ENCODE peak calls at places on chromosomes 6 and 20, in four cellular contexts. One of them, this sample, is unnamed.

GRCh38 chr6:166097914-166098522 is 69.6 kb downstream of the TBXT start:
- DNase-seq in activated naive CD4-positive, alpha-beta T cell treated with anti-CD3 and anti-CD28 coated beads, Interleukin-2, amount 10 ng/mL, durations not matched to agents 7 days and 5 days: peak; percentile 60
- DNase-seq in NCI-H1694: no peak
- DNase-seq in spleen: peak; percentile 82
- DNase-seq in this sample: peak; percentile 44

GRCh38 chr6:18011287-18011686 is 23.9 kb upstream of the KIF13A start:
- DNase-seq in activated naive CD4-positive, alpha-beta T cell treated with anti-CD3 and anti-CD28 coated beads, Interleukin-2, amount 10 ng/mL, durations not matched to agents 7 days and 5 days: no peak
- DNase-seq in NCI-H1694: no peak
- DNase-seq in spleen: no peak
- DNase-seq in this sample: no peak

GRCh38 chr6:40322336-40322735 is 264.8 kb downstream of the LRFN2 start:
- DNase-seq in activated naive CD4-positive, alpha-beta T cell treated with anti-CD3 and anti-CD28 coated beads, Interleukin-2, amount 10 ng/mL, durations not matched to agents 7 days and 5 days: no peak
- DNase-seq in NCI-H1694: no peak
- DNase-seq in spleen: no peak
- DNase-seq in this sample: no peak

GRCh38 chr6:150208606-150209352 is 65.9 kb downstream of the PPP1R14C start:
- DNase-seq in activated naive CD4-positive, alpha-beta T cell treated with anti-CD3 and anti-CD28 coated beads, Interleukin-2, amount 10 ng/mL, durations not matched to agents 7 days and 5 days: no peak
- DNase-seq in NCI-H1694: no peak
- DNase-seq in spleen: no peak
- DNase-seq in this sample: no peak

GRCh38 chr6:119871520-119871919 is 522.0 kb upstream of the MAN1A1 start:
- DNase-seq in activated naive CD4-positive, alpha-beta T cell treated with anti-CD3 and anti-CD28 coated beads, Interleukin-2, amount 10 ng/mL, durations not matched to agents 7 days and 5 days: no peak
- DNase-seq in NCI-H1694: no peak
- DNase-seq in spleen: no peak
- DNase-seq in this sample: no peak

GRCh38 chr6:43159599-43159998 is 11.5 kb upstream of the SRF start:
- DNase-seq in activated naive CD4-positive, alpha-beta T cell treated with anti-CD3 and anti-CD28 coated beads, Interleukin-2, amount 10 ng/mL, durations not matched to agents 7 days and 5 days: no peak
- DNase-seq in NCI-H1694: no peak
- DNase-seq in spleen: no peak
- DNase-seq in this sample: no peak

GRCh38 chr6:33118525-33119123 is 42.8 kb downstream of the HLA-DPB1 start:
- DNase-seq in activated naive CD4-positive, alpha-beta T cell treated with anti-CD3 and anti-CD28 coated beads, Interleukin-2, amount 10 ng/mL, durations not matched to agents 7 days and 5 days: no peak
- DNase-seq in NCI-H1694: peak; percentile 45
- DNase-seq in spleen: no peak
- DNase-seq in this sample: no peak

GRCh38 chr20:50982372-50982771 is 23.8 kb downstream of the MOCS3 start:
- DNase-seq in activated naive CD4-positive, alpha-beta T cell treated with anti-CD3 and anti-CD28 coated beads, Interleukin-2, amount 10 ng/mL, durations not matched to agents 7 days and 5 days: no peak
- DNase-seq in NCI-H1694: no peak
- DNase-seq in spleen: no peak
- DNase-seq in this sample: no peak

GRCh38 chr6:36631326-36632046 is 37.3 kb downstream of the SRSF3 start:
- DNase-seq in activated naive CD4-positive, alpha-beta T cell treated with anti-CD3 and anti-CD28 coated beads, Interleukin-2, amount 10 ng/mL, durations not matched to agents 7 days and 5 days: no peak
- DNase-seq in NCI-H1694: no peak
- DNase-seq in spleen: peak; percentile 52
- DNase-seq in this sample: no peak

GRCh38 chr6:30483677-30484279 is 5.5 kb upstream of the HLA-E start:
- DNase-seq in activated naive CD4-positive, alpha-beta T cell treated with anti-CD3 and anti-CD28 coated beads, Interleukin-2, amount 10 ng/mL, durations not matched to agents 7 days and 5 days: no peak
- DNase-seq in NCI-H1694: no peak
- DNase-seq in spleen: no peak
- DNase-seq in this sample: no peak

GRCh38 chr6:73180718-73181619 is 44.3 kb downstream of the KHDC1L start:
- DNase-seq in activated naive CD4-positive, alpha-beta T cell treated with anti-CD3 and anti-CD28 coated beads, Interleukin-2, amount 10 ng/mL, durations not matched to agents 7 days and 5 days: peak; percentile 25
- DNase-seq in NCI-H1694: peak; percentile 84
- DNase-seq in spleen: no peak
- DNase-seq in this sample: no peak

GRCh38 chr20:62765021-62765420 is 31.3 kb upstream of the MRGBP start:
- DNase-seq in activated naive CD4-positive, alpha-beta T cell treated with anti-CD3 and anti-CD28 coated beads, Interleukin-2, amount 10 ng/mL, durations not matched to agents 7 days and 5 days: no peak
- DNase-seq in NCI-H1694: no peak
- DNase-seq in spleen: no peak
- DNase-seq in this sample: no peak

GRCh38 chr6:89596056-89596455 is 42.5 kb downstream of the LYRM2 start:
- DNase-seq in activated naive CD4-positive, alpha-beta T cell treated with anti-CD3 and anti-CD28 coated beads, Interleukin-2, amount 10 ng/mL, durations not matched to agents 7 days and 5 days: peak; percentile 48
- DNase-seq in NCI-H1694: no peak
- DNase-seq in spleen: no peak
- DNase-seq in this sample: peak; percentile 31

GRCh38 chr20:3102575-3103368 is 18.2 kb upstream of the AVP start:
- DNase-seq in activated naive CD4-positive, alpha-beta T cell treated with anti-CD3 and anti-CD28 coated beads, Interleukin-2, amount 10 ng/mL, durations not matched to agents 7 days and 5 days: no peak
- DNase-seq in NCI-H1694: no peak
- DNase-seq in spleen: no peak
- DNase-seq in this sample: no peak

GRCh38 chr6:18138906-18139305 is 16.0 kb downstream of the TPMT start:
- DNase-seq in activated naive CD4-positive, alpha-beta T cell treated with anti-CD3 and anti-CD28 coated beads, Interleukin-2, amount 10 ng/mL, durations not matched to agents 7 days and 5 days: no peak
- DNase-seq in NCI-H1694: no peak
- DNase-seq in spleen: no peak
- DNase-seq in this sample: no peak

GRCh38 chr20:58473818-58474425 is 41.3 kb downstream of the APCDD1L start:
- DNase-seq in activated naive CD4-positive, alpha-beta T cell treated with anti-CD3 and anti-CD28 coated beads, Interleukin-2, amount 10 ng/mL, durations not matched to agents 7 days and 5 days: no peak
- DNase-seq in NCI-H1694: no peak
- DNase-seq in spleen: no peak
- DNase-seq in this sample: no peak

GRCh38 chr6:133241901-133242760 is 974 bp downstream of the EYA4 start:
- DNase-seq in activated naive CD4-positive, alpha-beta T cell treated with anti-CD3 and anti-CD28 coated beads, Interleukin-2, amount 10 ng/mL, durations not matched to agents 7 days and 5 days: no peak
- DNase-seq in NCI-H1694: no peak
- DNase-seq in spleen: peak; percentile 68
- DNase-seq in this sample: no peak

GRCh38 chr6:157571269-157571668 is 190.3 kb downstream of the ZDHHC14 start:
- DNase-seq in activated naive CD4-positive, alpha-beta T cell treated with anti-CD3 and anti-CD28 coated beads, Interleukin-2, amount 10 ng/mL, durations not matched to agents 7 days and 5 days: no peak
- DNase-seq in NCI-H1694: no peak
- DNase-seq in spleen: no peak
- DNase-seq in this sample: no peak

GRCh38 chr6:42694586-42694985 is 27.8 kb downstream of the PRPH2 start:
- DNase-seq in activated naive CD4-positive, alpha-beta T cell treated with anti-CD3 and anti-CD28 coated beads, Interleukin-2, amount 10 ng/mL, durations not matched to agents 7 days and 5 days: no peak
- DNase-seq in NCI-H1694: no peak
- DNase-seq in spleen: no peak
- DNase-seq in this sample: no peak

GRCh38 chr6:140303218-140303949 is 928.9 kb upstream of the CITED2 start:
- DNase-seq in activated naive CD4-positive, alpha-beta T cell treated with anti-CD3 and anti-CD28 coated beads, Interleukin-2, amount 10 ng/mL, durations not matched to agents 7 days and 5 days: no peak
- DNase-seq in NCI-H1694: no peak
- DNase-seq in spleen: no peak
- DNase-seq in this sample: no peak

GRCh38 chr20:19427480-19427879 is 215.0 kb downstream of the SLC24A3 start:
- DNase-seq in activated naive CD4-positive, alpha-beta T cell treated with anti-CD3 and anti-CD28 coated beads, Interleukin-2, amount 10 ng/mL, durations not matched to agents 7 days and 5 days: no peak
- DNase-seq in NCI-H1694: no peak
- DNase-seq in spleen: no peak
- DNase-seq in this sample: no peak

GRCh38 chr6:68967549-68968300 is 332.6 kb downstream of the ADGRB3 start:
- DNase-seq in activated naive CD4-positive, alpha-beta T cell treated with anti-CD3 and anti-CD28 coated beads, Interleukin-2, amount 10 ng/mL, durations not matched to agents 7 days and 5 days: peak; percentile 67
- DNase-seq in NCI-H1694: peak; percentile 10
- DNase-seq in spleen: no peak
- DNase-seq in this sample: peak; percentile 61

GRCh38 chr6:169240591-169241390 is 12.9 kb downstream of the THBS2 start:
- DNase-seq in activated naive CD4-positive, alpha-beta T cell treated with anti-CD3 and anti-CD28 coated beads, Interleukin-2, amount 10 ng/mL, durations not matched to agents 7 days and 5 days: no peak
- DNase-seq in NCI-H1694: no peak
- DNase-seq in spleen: peak; percentile 52
- DNase-seq in this sample: no peak

GRCh38 chr6:69379518-69379917 is 417.3 kb downstream of the LMBRD1 start:
- DNase-seq in activated naive CD4-positive, alpha-beta T cell treated with anti-CD3 and anti-CD28 coated beads, Interleukin-2, amount 10 ng/mL, durations not matched to agents 7 days and 5 days: no peak
- DNase-seq in NCI-H1694: no peak
- DNase-seq in spleen: no peak
- DNase-seq in this sample: no peak

GRCh38 chr6:81876977-81877376 is 124.5 kb upstream of the TENT5A start:
- DNase-seq in activated naive CD4-positive, alpha-beta T cell treated with anti-CD3 and anti-CD28 coated beads, Interleukin-2, amount 10 ng/mL, durations not matched to agents 7 days and 5 days: no peak
- DNase-seq in NCI-H1694: no peak
- DNase-seq in spleen: no peak
- DNase-seq in this sample: no peak

GRCh38 chr20:61847420-61847748 is 218.3 kb downstream of the TAF4 start:
- DNase-seq in activated naive CD4-positive, alpha-beta T cell treated with anti-CD3 and anti-CD28 coated beads, Interleukin-2, amount 10 ng/mL, durations not matched to agents 7 days and 5 days: no peak
- DNase-seq in NCI-H1694: no peak
- DNase-seq in spleen: peak; percentile 28
- DNase-seq in this sample: no peak

GRCh38 chr6:44634321-44634720 is 246.8 kb downstream of the CDC5L start:
- DNase-seq in activated naive CD4-positive, alpha-beta T cell treated with anti-CD3 and anti-CD28 coated beads, Interleukin-2, amount 10 ng/mL, durations not matched to agents 7 days and 5 days: no peak
- DNase-seq in NCI-H1694: no peak
- DNase-seq in spleen: no peak
- DNase-seq in this sample: no peak

GRCh38 chr6:21874372-21874771 is 280.8 kb downstream of the SOX4 start:
- DNase-seq in activated naive CD4-positive, alpha-beta T cell treated with anti-CD3 and anti-CD28 coated beads, Interleukin-2, amount 10 ng/mL, durations not matched to agents 7 days and 5 days: no peak
- DNase-seq in NCI-H1694: no peak
- DNase-seq in spleen: no peak
- DNase-seq in this sample: no peak

GRCh38 chr6:56932891-56933473 is 21.9 kb upstream of the BEND6 start:
- DNase-seq in activated naive CD4-positive, alpha-beta T cell treated with anti-CD3 and anti-CD28 coated beads, Interleukin-2, amount 10 ng/mL, durations not matched to agents 7 days and 5 days: no peak
- DNase-seq in NCI-H1694: no peak
- DNase-seq in spleen: no peak
- DNase-seq in this sample: no peak

GRCh38 chr6:33738879-33739278 is 7.8 kb downstream of the IP6K3 start:
- DNase-seq in activated naive CD4-positive, alpha-beta T cell treated with anti-CD3 and anti-CD28 coated beads, Interleukin-2, amount 10 ng/mL, durations not matched to agents 7 days and 5 days: no peak
- DNase-seq in NCI-H1694: no peak
- DNase-seq in spleen: no peak
- DNase-seq in this sample: no peak

GRCh38 chr6:15352884-15353283 is 107.0 kb downstream of the JARID2 start:
- DNase-seq in activated naive CD4-positive, alpha-beta T cell treated with anti-CD3 and anti-CD28 coated beads, Interleukin-2, amount 10 ng/mL, durations not matched to agents 7 days and 5 days: no peak
- DNase-seq in NCI-H1694: no peak
- DNase-seq in spleen: no peak
- DNase-seq in this sample: no peak

GRCh38 chr6:46419576-46420002 is 71.7 kb downstream of the RCAN2 start:
- DNase-seq in activated naive CD4-positive, alpha-beta T cell treated with anti-CD3 and anti-CD28 coated beads, Interleukin-2, amount 10 ng/mL, durations not matched to agents 7 days and 5 days: peak; percentile 36
- DNase-seq in NCI-H1694: peak; percentile 32
- DNase-seq in spleen: no peak
- DNase-seq in this sample: peak; percentile 28

GRCh38 chr6:158231551-158232444 is 63.6 kb downstream of the GTF2H5 start:
- DNase-seq in activated naive CD4-positive, alpha-beta T cell treated with anti-CD3 and anti-CD28 coated beads, Interleukin-2, amount 10 ng/mL, durations not matched to agents 7 days and 5 days: peak; percentile 82
- DNase-seq in NCI-H1694: no peak
- DNase-seq in spleen: peak; percentile 93
- DNase-seq in this sample: peak; percentile 76

GRCh38 chr20:51174536-51174935 is 151.6 kb upstream of the KCNG1 start:
- DNase-seq in activated naive CD4-positive, alpha-beta T cell treated with anti-CD3 and anti-CD28 coated beads, Interleukin-2, amount 10 ng/mL, durations not matched to agents 7 days and 5 days: no peak
- DNase-seq in NCI-H1694: no peak
- DNase-seq in spleen: no peak
- DNase-seq in this sample: no peak

This sample was measured in activated CD4-positive, alpha-beta memory T cell treated with anti-CD3 and anti-CD28 coated beads, Interleukin-2, amount 10 ng/mL, durations not matched to agents 7 days and 5 days.